ENCODE peak calls at places on chromosomes 4 and X, in six cellular contexts. One of them, this sample, is unnamed.
A peak's percentile ranks its signal among the peaks of the same experiment; 100 is the strongest.

GRCh38 chr4:165096776-165097175 is 15.9 kb downstream of the TMEM192 start:
- DNase-seq in left lung: no peak
- DNase-seq in astrocyte: peak; percentile 8
- DNase-seq in H1: no peak
- DNase-seq in mammary epithelial cell: no peak
- DNase-seq in GM23338: peak; percentile 56
- DNase-seq in this sample: no peak

GRCh38 chrX:50202539-50202938 is 1.7 kb upstream of the AKAP4 start:
- DNase-seq in left lung: no peak
- DNase-seq in astrocyte: no peak
- DNase-seq in H1: no peak
- DNase-seq in mammary epithelial cell: peak; percentile 30
- DNase-seq in GM23338: no peak
- DNase-seq in this sample: no peak

GRCh38 chr4:8675383-8675782 is 82.8 kb downstream of the CPZ start:
- DNase-seq in left lung: no peak
- DNase-seq in astrocyte: no peak
- DNase-seq in H1: peak; percentile 93
- DNase-seq in mammary epithelial cell: no peak
- DNase-seq in GM23338: peak; percentile 95
- DNase-seq in this sample: no peak

GRCh38 chr4:80486603-80487002 is 151.1 kb downstream of the CFAP299 start:
- DNase-seq in left lung: no peak
- DNase-seq in astrocyte: no peak
- DNase-seq in H1: no peak
- DNase-seq in mammary epithelial cell: no peak
- DNase-seq in GM23338: peak; percentile 41
- DNase-seq in this sample: no peak

GRCh38 chr4:176780995-176781738 is 11.6 kb downstream of the VEGFC start:
- DNase-seq in left lung: no peak
- DNase-seq in astrocyte: peak; percentile 49
- DNase-seq in H1: no peak
- DNase-seq in mammary epithelial cell: peak; percentile 61
- DNase-seq in GM23338: no peak
- DNase-seq in this sample: no peak

GRCh38 chr4:74624351-74625151 is 169.8 kb downstream of the BTC start:
- DNase-seq in left lung: no peak
- DNase-seq in astrocyte: peak; percentile 95
- DNase-seq in H1: no peak
- DNase-seq in mammary epithelial cell: peak; percentile 88
- DNase-seq in GM23338: no peak
- DNase-seq in this sample: no peak

GRCh38 chr4:152063301-152064235 is 302.8 kb upstream of the GATB start:
- DNase-seq in left lung: no peak
- DNase-seq in astrocyte: peak; percentile 8
- DNase-seq in H1: no peak
- DNase-seq in mammary epithelial cell: no peak
- DNase-seq in GM23338: peak; percentile 35
- DNase-seq in this sample: no peak

GRCh38 chr4:55906999-55907398 is 41.7 kb upstream of the CEP135 start:
- DNase-seq in left lung: no peak
- DNase-seq in astrocyte: peak; percentile 32
- DNase-seq in H1: no peak
- DNase-seq in mammary epithelial cell: peak; percentile 63
- DNase-seq in GM23338: no peak
- DNase-seq in this sample: no peak

GRCh38 chrX:107678957-107679740 is 50.8 kb downstream of the PRPS1 start:
- DNase-seq in left lung: peak; percentile 72
- DNase-seq in astrocyte: peak; percentile 35
- DNase-seq in H1: no peak
- DNase-seq in mammary epithelial cell: peak; percentile 63
- DNase-seq in GM23338: no peak
- DNase-seq in this sample: no peak

GRCh38 chrX:46382595-46382994 is 162.6 kb downstream of the ZNF674 start:
- DNase-seq in left lung: no peak
- DNase-seq in astrocyte: no peak
- DNase-seq in H1: no peak
- DNase-seq in mammary epithelial cell: no peak
- DNase-seq in GM23338: no peak
- DNase-seq in this sample: no peak

GRCh38 chrX:46386511-46386910 is 158.7 kb downstream of the ZNF674 start:
- DNase-seq in left lung: no peak
- DNase-seq in astrocyte: no peak
- DNase-seq in H1: no peak
- DNase-seq in mammary epithelial cell: no peak
- DNase-seq in GM23338: no peak
- DNase-seq in this sample: no peak

GRCh38 chrX:46383006-46383405 is 162.2 kb downstream of the ZNF674 start:
- DNase-seq in left lung: no peak
- DNase-seq in astrocyte: no peak
- DNase-seq in H1: no peak
- DNase-seq in mammary epithelial cell: no peak
- DNase-seq in GM23338: no peak
- DNase-seq in this sample: no peak

GRCh38 chrX:46380148-46380752 is 165.0 kb downstream of the ZNF674 start:
- DNase-seq in left lung: no peak
- DNase-seq in astrocyte: no peak
- DNase-seq in H1: no peak
- DNase-seq in mammary epithelial cell: no peak
- DNase-seq in GM23338: no peak
- DNase-seq in this sample: no peak

DNA sequence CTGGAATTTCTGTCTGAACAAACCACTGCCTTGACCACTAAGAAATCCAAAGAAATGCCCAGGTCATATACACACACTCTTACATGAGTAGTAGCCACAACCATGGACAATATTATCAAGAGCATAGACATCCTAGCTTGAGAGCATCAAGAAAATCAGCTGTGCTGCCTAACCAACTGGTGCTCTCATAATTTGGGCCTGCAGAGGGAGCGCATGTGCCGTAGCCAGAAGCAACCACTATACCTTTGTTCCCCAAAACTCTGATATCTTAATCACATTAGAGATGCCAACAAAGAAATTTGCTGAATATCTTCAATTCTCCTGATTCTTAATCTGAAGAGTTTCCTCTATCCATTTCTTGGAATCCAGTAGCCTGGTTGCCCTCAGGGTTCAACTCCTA is 163.6 kb downstream of the ZNF674 start:
- DNase-seq in left lung: no peak
- DNase-seq in astrocyte: peak; percentile 4
- DNase-seq in H1: peak; percentile 46
- DNase-seq in mammary epithelial cell: peak; percentile 11
- DNase-seq in GM23338: peak; percentile 62
- DNase-seq in this sample: no peak
- TF ChIP-seq CTCF in left lung: peak; percentile 17
- TF ChIP-seq CTCF in astrocyte: peak; percentile 22
- TF ChIP-seq CTCF in H1: peak; percentile 43
- TF ChIP-seq CTCF in mammary epithelial cell: peak; percentile 72
- TF ChIP-seq CTCF in GM23338: peak; percentile 69
- TF ChIP-seq CTCF in this sample: no peak

GRCh38 chr4:184472540-184473264 is 1.6 kb downstream of the IRF2 start:
- DNase-seq in left lung: peak; percentile 96
- DNase-seq in astrocyte: peak; percentile 51
- DNase-seq in H1: peak; percentile 86
- DNase-seq in mammary epithelial cell: peak; percentile 70
- DNase-seq in GM23338: peak; percentile 79
- DNase-seq in this sample: peak; percentile 72

GRCh38 chr4:184471872-184472539 is 2.3 kb downstream of the IRF2 start:
- DNase-seq in left lung: no peak
- DNase-seq in astrocyte: no peak
- DNase-seq in H1: no peak
- DNase-seq in mammary epithelial cell: no peak
- DNase-seq in GM23338: no peak
- DNase-seq in this sample: no peak

GRCh38 chr4:184473515-184474260 is 662 bp downstream of the IRF2 start:
- DNase-seq in left lung: peak; percentile 89
- DNase-seq in astrocyte: peak; percentile 32
- DNase-seq in H1: peak; percentile 67
- DNase-seq in mammary epithelial cell: peak; percentile 54
- DNase-seq in GM23338: peak; percentile 61
- DNase-seq in this sample: peak; percentile 30

GRCh38 chr4:184473265-184473514 is 1.2 kb downstream of the IRF2 start:
- DNase-seq in left lung: no peak
- DNase-seq in astrocyte: no peak
- DNase-seq in H1: peak; percentile 55
- DNase-seq in mammary epithelial cell: no peak
- DNase-seq in GM23338: no peak
- DNase-seq in this sample: no peak

DNA sequence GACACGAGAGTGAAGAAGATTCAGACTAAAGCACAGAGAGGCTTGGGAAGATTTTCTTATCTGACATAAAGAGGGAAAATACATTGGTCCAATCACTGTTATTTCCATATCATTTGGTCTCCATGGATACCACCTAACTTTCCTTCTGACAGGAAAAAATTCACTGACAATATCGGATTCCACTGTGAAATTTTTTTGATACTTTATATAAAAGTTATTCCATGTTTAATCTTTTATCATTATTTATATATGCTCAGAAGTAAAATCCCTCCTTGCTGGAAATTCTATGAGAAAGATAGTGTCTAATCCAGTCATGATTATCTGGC is 3.6 kb downstream of the IRF2 start:
- DNase-seq in left lung: no peak
- DNase-seq in astrocyte: no peak
- DNase-seq in H1: no peak
- DNase-seq in mammary epithelial cell: no peak
- DNase-seq in GM23338: no peak
- DNase-seq in this sample: no peak
- H3K4me3 ChIP-seq in left lung: no peak overlapping the region
- H3K4me3 ChIP-seq in astrocyte: no peak overlapping the region
- H3K4me3 ChIP-seq in H1: no peak overlapping the region
- H3K4me3 ChIP-seq in mammary epithelial cell: no peak overlapping the region
- H3K4me3 ChIP-seq in GM23338: no peak overlapping the region
- H3K4me3 ChIP-seq in this sample: no peak overlapping the region

GRCh38 chr4:186149872-186150271 is 41.5 kb upstream of the CYP4V2 start:
- DNase-seq in left lung: no peak
- DNase-seq in astrocyte: no peak
- DNase-seq in H1: peak; percentile 87
- DNase-seq in mammary epithelial cell: no peak
- DNase-seq in GM23338: peak; percentile 80
- DNase-seq in this sample: no peak

GRCh38 chr4:186146443-186146842 is 41.9 kb downstream of the FAM149A start:
- DNase-seq in left lung: no peak
- DNase-seq in astrocyte: no peak
- DNase-seq in H1: no peak
- DNase-seq in mammary epithelial cell: no peak
- DNase-seq in GM23338: no peak
- DNase-seq in this sample: no peak

GRCh38 chr4:186148335-186148975 is 42.9 kb upstream of the CYP4V2 start:
- DNase-seq in left lung: no peak
- DNase-seq in astrocyte: no peak
- DNase-seq in H1: no peak
- DNase-seq in mammary epithelial cell: no peak
- DNase-seq in GM23338: no peak
- DNase-seq in this sample: no peak

GRCh38 chr4:186144596-186145569 is 40.4 kb downstream of the FAM149A start:
- DNase-seq in left lung: peak; percentile 83
- DNase-seq in astrocyte: peak; percentile 62
- DNase-seq in H1: peak; percentile 82
- DNase-seq in mammary epithelial cell: peak; percentile 45
- DNase-seq in GM23338: peak; percentile 91
- DNase-seq in this sample: peak; percentile 57

DNA sequence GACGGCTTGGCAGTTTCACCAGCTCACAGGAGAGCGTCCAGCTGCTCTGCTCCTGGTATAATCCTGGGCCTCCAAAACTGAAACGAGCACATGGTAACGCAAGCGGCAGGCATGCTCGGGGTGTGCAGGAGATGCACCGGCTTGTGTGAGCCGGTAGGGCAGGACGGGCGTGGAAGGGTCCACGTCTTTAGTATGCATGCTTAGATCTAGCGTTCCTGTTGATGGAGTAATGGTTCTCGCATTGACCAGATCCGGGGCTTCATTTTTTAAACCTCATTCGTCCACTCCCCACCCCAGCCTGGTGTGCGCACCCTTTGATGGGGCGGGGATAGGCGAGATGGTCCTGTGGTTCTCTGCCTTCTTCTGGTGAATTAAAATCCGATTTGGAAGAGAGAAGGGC is 39.7 kb downstream of the FAM149A start:
- DNase-seq in left lung: no peak
- DNase-seq in astrocyte: peak; percentile 52
- DNase-seq in H1: peak; percentile 59
- DNase-seq in mammary epithelial cell: peak; percentile 29
- DNase-seq in GM23338: peak; percentile 53
- DNase-seq in this sample: peak; percentile 40
- TF ChIP-seq CTCF in left lung: no peak
- TF ChIP-seq CTCF in astrocyte: peak; percentile 19
- TF ChIP-seq CTCF in H1: no peak
- TF ChIP-seq CTCF in mammary epithelial cell: no peak
- TF ChIP-seq CTCF in GM23338: no peak
- TF ChIP-seq CTCF in this sample: no peak

GRCh38 chr4:158169516-158169915 is 3.3 kb downstream of the GASK1B start:
- DNase-seq in left lung: no peak
- DNase-seq in astrocyte: no peak
- DNase-seq in H1: no peak
- DNase-seq in mammary epithelial cell: peak; percentile 30
- DNase-seq in GM23338: no peak
- DNase-seq in this sample: no peak

GRCh38 chr4:158168606-158169005 is 4.2 kb downstream of the GASK1B start:
- DNase-seq in left lung: no peak
- DNase-seq in astrocyte: no peak
- DNase-seq in H1: no peak
- DNase-seq in mammary epithelial cell: peak; percentile 20
- DNase-seq in GM23338: no peak
- DNase-seq in this sample: no peak

GRCh38 chr4:158170691-158171455 is 2.0 kb downstream of the GASK1B start:
- DNase-seq in left lung: peak; percentile 86
- DNase-seq in astrocyte: no peak
- DNase-seq in H1: peak; percentile 86
- DNase-seq in mammary epithelial cell: peak; percentile 93
- DNase-seq in GM23338: peak; percentile 73
- DNase-seq in this sample: peak; percentile 44

GRCh38 chr4:158171456-158171790 is 1.4 kb downstream of the GASK1B start:
- DNase-seq in left lung: no peak
- DNase-seq in astrocyte: no peak
- DNase-seq in H1: no peak
- DNase-seq in mammary epithelial cell: no peak
- DNase-seq in GM23338: no peak
- DNase-seq in this sample: no peak

DNA sequence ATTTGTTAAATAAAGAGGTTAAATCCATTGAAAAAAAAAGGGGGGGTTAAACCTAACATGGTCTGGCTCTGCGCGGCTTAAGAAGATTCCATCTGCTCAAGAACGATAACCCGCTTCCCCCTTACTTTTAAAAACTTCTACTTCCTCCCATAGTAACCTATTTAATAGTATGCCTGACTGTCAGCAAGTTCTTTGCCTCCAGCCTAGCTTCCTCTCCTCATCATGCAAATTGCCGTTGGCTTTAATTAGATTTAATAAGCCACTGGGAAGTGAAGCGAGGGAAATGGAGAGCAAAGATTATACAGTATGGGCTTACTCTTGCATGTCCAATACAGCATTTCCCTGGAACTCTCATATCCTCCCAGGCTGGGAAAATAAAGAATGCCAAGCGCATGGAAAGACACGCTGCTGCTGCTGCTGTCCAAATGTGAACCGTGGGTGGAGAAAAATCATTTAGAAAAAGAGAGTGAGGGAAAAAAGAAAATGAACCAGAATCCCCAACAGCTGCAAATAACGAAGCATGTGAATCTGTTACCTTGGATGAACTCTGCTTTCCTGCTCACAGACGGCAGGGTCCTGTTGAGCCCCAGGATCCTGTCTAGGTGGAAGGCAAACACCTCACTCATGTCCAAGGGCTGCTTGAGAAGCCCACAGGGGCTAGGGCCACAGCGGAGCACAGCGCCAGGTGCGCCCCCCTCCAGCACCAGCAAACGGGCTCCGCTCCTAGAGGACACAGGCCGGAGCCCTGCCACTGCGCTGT is 2.7 kb downstream of the GASK1B start:
- DNase-seq in left lung: no peak
- DNase-seq in astrocyte: peak; percentile 72
- DNase-seq in H1: no peak
- DNase-seq in mammary epithelial cell: peak; percentile 61
- DNase-seq in GM23338: no peak
- DNase-seq in this sample: no peak
- H3K4me3 ChIP-seq in left lung: peak overlapping the region; percentile 25
- H3K4me3 ChIP-seq in astrocyte: peak overlapping the region; percentile 41
- H3K4me3 ChIP-seq in H1: no peak overlapping the region
- H3K4me3 ChIP-seq in mammary epithelial cell: peak overlapping the region; percentile 80
- H3K4me3 ChIP-seq in GM23338: no peak overlapping the region
- H3K4me3 ChIP-seq in this sample: peak overlapping the region; percentile 51

This sample was measured in dorsolateral prefrontal cortex.